ENCODE peak calls at places on chromosomes 5 and 9, in nine cellular contexts. One of them, this sample, is unnamed.

GRCh38 chr9:70747335-70747734 is 332.9 kb upstream of the KLF9 start:
- DNase-seq in T47D: no peak
- DNase-seq in activated naive CD4-positive, alpha-beta T cell treated with anti-CD3 and anti-CD28 coated beads, Interleukin-2, amount 10 ng/mL, durations not matched to agents 7 days and 5 days: no peak
- DNase-seq in A549: no peak
- DNase-seq in anterior cingulate cortex: no peak
- DNase-seq in GM12865: no peak
- DNase-seq in BE2C: peak
- DNase-seq in ELR: no peak
- DNase-seq in HCT116: no peak
- DNase-seq in this sample: no peak

GRCh38 chr5:81121273-81121672 is 111.8 kb upstream of the CKMT2 start:
- DNase-seq in ELR: no peak
- DNase-seq in A549: no peak
- DNase-seq in T47D: no peak
- DNase-seq in GM12865: no peak
- DNase-seq in BE2C: no peak
- DNase-seq in anterior cingulate cortex: no peak
- DNase-seq in HCT116: no peak
- DNase-seq in activated naive CD4-positive, alpha-beta T cell treated with anti-CD3 and anti-CD28 coated beads, Interleukin-2, amount 10 ng/mL, durations not matched to agents 7 days and 5 days: no peak
- DNase-seq in this sample: no peak

GRCh38 chr9:101362450-101362849 is 22.4 kb downstream of the BAAT start:
- DNase-seq in T47D: no peak
- DNase-seq in BE2C: no peak
- DNase-seq in anterior cingulate cortex: no peak
- DNase-seq in A549: no peak
- DNase-seq in ELR: no peak
- DNase-seq in HCT116: no peak
- DNase-seq in GM12865: no peak
- DNase-seq in activated naive CD4-positive, alpha-beta T cell treated with anti-CD3 and anti-CD28 coated beads, Interleukin-2, amount 10 ng/mL, durations not matched to agents 7 days and 5 days: no peak
- DNase-seq in this sample: no peak

GRCh38 chr5:72383280-72384205 is 63.4 kb downstream of the PTCD2 start:
- DNase-seq in GM12865: no peak
- DNase-seq in HCT116: no peak
- DNase-seq in anterior cingulate cortex: no peak
- DNase-seq in T47D: no peak
- DNase-seq in activated naive CD4-positive, alpha-beta T cell treated with anti-CD3 and anti-CD28 coated beads, Interleukin-2, amount 10 ng/mL, durations not matched to agents 7 days and 5 days: no peak
- DNase-seq in A549: peak
- DNase-seq in ELR: peak
- DNase-seq in BE2C: no peak
- DNase-seq in this sample: no peak

GRCh38 chr9:79185866-79186265 is 385.9 kb upstream of the TLE4 start:
- DNase-seq in activated naive CD4-positive, alpha-beta T cell treated with anti-CD3 and anti-CD28 coated beads, Interleukin-2, amount 10 ng/mL, durations not matched to agents 7 days and 5 days: no peak
- DNase-seq in ELR: no peak
- DNase-seq in GM12865: no peak
- DNase-seq in T47D: no peak
- DNase-seq in A549: peak
- DNase-seq in anterior cingulate cortex: no peak
- DNase-seq in HCT116: no peak
- DNase-seq in BE2C: no peak
- DNase-seq in this sample: no peak

GRCh38 chr5:13346401-13346800 is 598.1 kb downstream of the DNAH5 start:
- DNase-seq in ELR: no peak
- DNase-seq in T47D: no peak
- DNase-seq in anterior cingulate cortex: no peak
- DNase-seq in activated naive CD4-positive, alpha-beta T cell treated with anti-CD3 and anti-CD28 coated beads, Interleukin-2, amount 10 ng/mL, durations not matched to agents 7 days and 5 days: no peak
- DNase-seq in GM12865: no peak
- DNase-seq in BE2C: no peak
- DNase-seq in A549: no peak
- DNase-seq in HCT116: no peak
- DNase-seq in this sample: no peak

GRCh38 chr9:96158909-96159575 is 142.9 kb downstream of the HSD17B3 start:
- DNase-seq in activated naive CD4-positive, alpha-beta T cell treated with anti-CD3 and anti-CD28 coated beads, Interleukin-2, amount 10 ng/mL, durations not matched to agents 7 days and 5 days: no peak
- DNase-seq in BE2C: no peak
- DNase-seq in ELR: peak
- DNase-seq in GM12865: no peak
- DNase-seq in anterior cingulate cortex: no peak
- DNase-seq in HCT116: no peak
- DNase-seq in A549: no peak
- DNase-seq in T47D: no peak
- DNase-seq in this sample: no peak

GRCh38 chr9:125839322-125839721 is 92.1 kb downstream of the PBX3 start:
- DNase-seq in GM12865: no peak
- DNase-seq in activated naive CD4-positive, alpha-beta T cell treated with anti-CD3 and anti-CD28 coated beads, Interleukin-2, amount 10 ng/mL, durations not matched to agents 7 days and 5 days: no peak
- DNase-seq in HCT116: no peak
- DNase-seq in anterior cingulate cortex: no peak
- DNase-seq in ELR: no peak
- DNase-seq in BE2C: no peak
- DNase-seq in A549: no peak
- DNase-seq in T47D: no peak
- DNase-seq in this sample: no peak

GRCh38 chr5:19547640-19548039 is 440.4 kb downstream of the CDH18 start:
- DNase-seq in HCT116: no peak
- DNase-seq in activated naive CD4-positive, alpha-beta T cell treated with anti-CD3 and anti-CD28 coated beads, Interleukin-2, amount 10 ng/mL, durations not matched to agents 7 days and 5 days: no peak
- DNase-seq in A549: no peak
- DNase-seq in BE2C: no peak
- DNase-seq in anterior cingulate cortex: no peak
- DNase-seq in T47D: no peak
- DNase-seq in ELR: peak
- DNase-seq in GM12865: no peak
- DNase-seq in this sample: peak

GRCh38 chr5:57386958-57387357 is 95.7 kb downstream of the ACTBL2 start:
- DNase-seq in GM12865: no peak
- DNase-seq in BE2C: no peak
- DNase-seq in anterior cingulate cortex: no peak
- DNase-seq in HCT116: no peak
- DNase-seq in activated naive CD4-positive, alpha-beta T cell treated with anti-CD3 and anti-CD28 coated beads, Interleukin-2, amount 10 ng/mL, durations not matched to agents 7 days and 5 days: no peak
- DNase-seq in ELR: peak
- DNase-seq in T47D: no peak
- DNase-seq in A549: peak
- DNase-seq in this sample: no peak

GRCh38 chr9:128162215-128163026 is 2.4 kb downstream of the BBLN start:
- DNase-seq in BE2C: no peak
- DNase-seq in T47D: no peak
- DNase-seq in GM12865: no peak
- DNase-seq in activated naive CD4-positive, alpha-beta T cell treated with anti-CD3 and anti-CD28 coated beads, Interleukin-2, amount 10 ng/mL, durations not matched to agents 7 days and 5 days: no peak
- DNase-seq in A549: no peak
- DNase-seq in HCT116: no peak
- DNase-seq in ELR: peak
- DNase-seq in anterior cingulate cortex: no peak
- DNase-seq in this sample: no peak

GRCh38 chr5:171975262-171975876 is 31.1 kb downstream of the FBXW11 start:
- DNase-seq in HCT116: no peak
- DNase-seq in activated naive CD4-positive, alpha-beta T cell treated with anti-CD3 and anti-CD28 coated beads, Interleukin-2, amount 10 ng/mL, durations not matched to agents 7 days and 5 days: no peak
- DNase-seq in T47D: no peak
- DNase-seq in GM12865: no peak
- DNase-seq in anterior cingulate cortex: no peak
- DNase-seq in A549: no peak
- DNase-seq in ELR: no peak
- DNase-seq in BE2C: no peak
- DNase-seq in this sample: no peak

GRCh38 chr9:137534256-137535119 is 15.7 kb downstream of the PNPLA7 start:
- DNase-seq in anterior cingulate cortex: no peak
- DNase-seq in A549: peak
- DNase-seq in BE2C: peak
- DNase-seq in T47D: peak
- DNase-seq in activated naive CD4-positive, alpha-beta T cell treated with anti-CD3 and anti-CD28 coated beads, Interleukin-2, amount 10 ng/mL, durations not matched to agents 7 days and 5 days: no peak
- DNase-seq in GM12865: peak
- DNase-seq in HCT116: peak
- DNase-seq in ELR: peak
- DNase-seq in this sample: no peak

GRCh38 chr9:19155106-19155999 is 28.1 kb upstream of the PLIN2 start:
- DNase-seq in activated naive CD4-positive, alpha-beta T cell treated with anti-CD3 and anti-CD28 coated beads, Interleukin-2, amount 10 ng/mL, durations not matched to agents 7 days and 5 days: no peak
- DNase-seq in T47D: no peak
- DNase-seq in GM12865: peak
- DNase-seq in anterior cingulate cortex: no peak
- DNase-seq in BE2C: no peak
- DNase-seq in HCT116: no peak
- DNase-seq in ELR: no peak
- DNase-seq in A549: no peak
- DNase-seq in this sample: no peak

GRCh38 chr9:135536166-135536565 is 9.8 kb upstream of the OBP2A start:
- DNase-seq in A549: no peak
- DNase-seq in HCT116: no peak
- DNase-seq in ELR: no peak
- DNase-seq in BE2C: no peak
- DNase-seq in GM12865: no peak
- DNase-seq in T47D: no peak
- DNase-seq in activated naive CD4-positive, alpha-beta T cell treated with anti-CD3 and anti-CD28 coated beads, Interleukin-2, amount 10 ng/mL, durations not matched to agents 7 days and 5 days: no peak
- DNase-seq in anterior cingulate cortex: no peak
- DNase-seq in this sample: no peak

GRCh38 chr9:27351438-27351837 is 54.5 kb upstream of the EQTN start:
- DNase-seq in anterior cingulate cortex: peak
- DNase-seq in A549: no peak
- DNase-seq in ELR: no peak
- DNase-seq in GM12865: no peak
- DNase-seq in HCT116: no peak
- DNase-seq in BE2C: peak
- DNase-seq in activated naive CD4-positive, alpha-beta T cell treated with anti-CD3 and anti-CD28 coated beads, Interleukin-2, amount 10 ng/mL, durations not matched to agents 7 days and 5 days: no peak
- DNase-seq in T47D: no peak
- DNase-seq in this sample: no peak

GRCh38 chr5:106882035-106882434 is 788.7 kb downstream of the EFNA5 start:
- DNase-seq in anterior cingulate cortex: no peak
- DNase-seq in BE2C: no peak
- DNase-seq in activated naive CD4-positive, alpha-beta T cell treated with anti-CD3 and anti-CD28 coated beads, Interleukin-2, amount 10 ng/mL, durations not matched to agents 7 days and 5 days: no peak
- DNase-seq in ELR: no peak
- DNase-seq in T47D: no peak
- DNase-seq in A549: no peak
- DNase-seq in HCT116: no peak
- DNase-seq in GM12865: no peak
- DNase-seq in this sample: no peak

GRCh38 chr5:154756203-154756870 is 1.2 kb downstream of the LARP1 start:
- DNase-seq in anterior cingulate cortex: no peak
- DNase-seq in BE2C: peak
- DNase-seq in A549: peak
- DNase-seq in HCT116: no peak
- DNase-seq in activated naive CD4-positive, alpha-beta T cell treated with anti-CD3 and anti-CD28 coated beads, Interleukin-2, amount 10 ng/mL, durations not matched to agents 7 days and 5 days: peak
- DNase-seq in GM12865: peak
- DNase-seq in T47D: peak
- DNase-seq in ELR: peak
- DNase-seq in this sample: no peak

GRCh38 chr5:36982146-36982545 is 105.6 kb downstream of the NIPBL start:
- DNase-seq in BE2C: no peak
- DNase-seq in anterior cingulate cortex: no peak
- DNase-seq in GM12865: no peak
- DNase-seq in activated naive CD4-positive, alpha-beta T cell treated with anti-CD3 and anti-CD28 coated beads, Interleukin-2, amount 10 ng/mL, durations not matched to agents 7 days and 5 days: no peak
- DNase-seq in HCT116: no peak
- DNase-seq in ELR: peak
- DNase-seq in A549: no peak
- DNase-seq in T47D: no peak
- DNase-seq in this sample: peak

GRCh38 chr9:93107151-93107824 is 11.3 kb downstream of the CARD19 start:
- DNase-seq in BE2C: no peak
- DNase-seq in anterior cingulate cortex: no peak
- DNase-seq in activated naive CD4-positive, alpha-beta T cell treated with anti-CD3 and anti-CD28 coated beads, Interleukin-2, amount 10 ng/mL, durations not matched to agents 7 days and 5 days: no peak
- DNase-seq in ELR: no peak
- DNase-seq in HCT116: no peak
- DNase-seq in GM12865: no peak
- DNase-seq in T47D: no peak
- DNase-seq in A549: no peak
- DNase-seq in this sample: no peak

GRCh38 chr5:15806613-15807012 is 306.6 kb downstream of the FBXL7 start:
- DNase-seq in T47D: no peak
- DNase-seq in activated naive CD4-positive, alpha-beta T cell treated with anti-CD3 and anti-CD28 coated beads, Interleukin-2, amount 10 ng/mL, durations not matched to agents 7 days and 5 days: no peak
- DNase-seq in A549: no peak
- DNase-seq in ELR: no peak
- DNase-seq in HCT116: no peak
- DNase-seq in anterior cingulate cortex: no peak
- DNase-seq in GM12865: no peak
- DNase-seq in BE2C: no peak
- DNase-seq in this sample: no peak

GRCh38 chr5:76672242-76672641 is 43.7 kb upstream of the F2R start:
- DNase-seq in A549: no peak
- DNase-seq in T47D: no peak
- DNase-seq in activated naive CD4-positive, alpha-beta T cell treated with anti-CD3 and anti-CD28 coated beads, Interleukin-2, amount 10 ng/mL, durations not matched to agents 7 days and 5 days: no peak
- DNase-seq in ELR: no peak
- DNase-seq in HCT116: no peak
- DNase-seq in BE2C: no peak
- DNase-seq in GM12865: no peak
- DNase-seq in anterior cingulate cortex: no peak
- DNase-seq in this sample: no peak

GRCh38 chr5:64206653-64207052 is 41.0 kb downstream of the RNF180 start:
- DNase-seq in ELR: no peak
- DNase-seq in BE2C: no peak
- DNase-seq in A549: no peak
- DNase-seq in anterior cingulate cortex: no peak
- DNase-seq in GM12865: no peak
- DNase-seq in T47D: no peak
- DNase-seq in activated naive CD4-positive, alpha-beta T cell treated with anti-CD3 and anti-CD28 coated beads, Interleukin-2, amount 10 ng/mL, durations not matched to agents 7 days and 5 days: no peak
- DNase-seq in HCT116: no peak
- DNase-seq in this sample: no peak

GRCh38 chr5:148697177-148697820 is 43.0 kb upstream of the HTR4 start:
- DNase-seq in HCT116: no peak
- DNase-seq in T47D: no peak
- DNase-seq in A549: no peak
- DNase-seq in BE2C: no peak
- DNase-seq in GM12865: no peak
- DNase-seq in activated naive CD4-positive, alpha-beta T cell treated with anti-CD3 and anti-CD28 coated beads, Interleukin-2, amount 10 ng/mL, durations not matched to agents 7 days and 5 days: no peak
- DNase-seq in anterior cingulate cortex: peak
- DNase-seq in ELR: peak
- DNase-seq in this sample: no peak